ENCODE peak calls at places on chromosomes 16 and 17, in six cellular contexts. One of them, this sample, is unnamed. For H3K27me3, the result is how much of the 10 kb centered on the place peaks cover.

GRCh38 chr17:6435051-6435450 is at the start of gene AIPL1:
- DNase-seq in right lobe of liver: no peak
- DNase-seq in transverse colon: no peak
- DNase-seq in body of pancreas: no peak
- DNase-seq in stomach: no peak
- DNase-seq in endothelial cell of umbilical vein: no peak
- DNase-seq in this sample: no peak

GRCh38 chr17:5931611-5932010 is 138.6 kb upstream of the WSCD1 start:
- DNase-seq in right lobe of liver: no peak
- DNase-seq in transverse colon: peak
- DNase-seq in body of pancreas: no peak
- DNase-seq in stomach: no peak
- DNase-seq in endothelial cell of umbilical vein: no peak
- DNase-seq in this sample: no peak

GRCh38 chr16:58490100-58490499 is 9.8 kb upstream of the NDRG4 start:
- DNase-seq in right lobe of liver: no peak
- DNase-seq in transverse colon: no peak
- DNase-seq in body of pancreas: no peak
- DNase-seq in stomach: no peak
- DNase-seq in endothelial cell of umbilical vein: no peak
- DNase-seq in this sample: no peak

GRCh38 chr16:79599837-79600635 is 501 bp downstream of the MAF start:
- DNase-seq in right lobe of liver: peak
- DNase-seq in transverse colon: no peak
- DNase-seq in body of pancreas: peak
- DNase-seq in stomach: peak
- DNase-seq in endothelial cell of umbilical vein: no peak
- DNase-seq in this sample: peak

GRCh38 chr17:78568494-78569115 is 8.6 kb downstream of the DNAH17 start:
- DNase-seq in right lobe of liver: no peak
- DNase-seq in transverse colon: no peak
- DNase-seq in body of pancreas: no peak
- DNase-seq in stomach: no peak
- DNase-seq in endothelial cell of umbilical vein: no peak
- DNase-seq in this sample: no peak

GRCh38 chr16:16083421-16084156 is 134.2 kb downstream of the ABCC1 start:
- DNase-seq in right lobe of liver: no peak
- DNase-seq in transverse colon: no peak
- DNase-seq in body of pancreas: no peak
- DNase-seq in stomach: no peak
- DNase-seq in endothelial cell of umbilical vein: no peak
- DNase-seq in this sample: no peak

GRCh38 chr17:77696720-77697460 is 261.6 kb upstream of the TNRC6C start:
- DNase-seq in right lobe of liver: peak
- DNase-seq in transverse colon: no peak
- DNase-seq in body of pancreas: no peak
- DNase-seq in stomach: no peak
- DNase-seq in endothelial cell of umbilical vein: no peak
- DNase-seq in this sample: peak

GRCh38 chr16:49782405-49782804 is 73.5 kb downstream of the ZNF423 start:
- DNase-seq in right lobe of liver: no peak
- DNase-seq in transverse colon: no peak
- DNase-seq in body of pancreas: no peak
- DNase-seq in stomach: no peak
- DNase-seq in endothelial cell of umbilical vein: no peak
- DNase-seq in this sample: no peak

GRCh38 chr17:82814834-82815233 is 25.0 kb downstream of the ZNF750 start:
- DNase-seq in right lobe of liver: no peak
- DNase-seq in transverse colon: peak
- DNase-seq in body of pancreas: no peak
- DNase-seq in stomach: no peak
- DNase-seq in endothelial cell of umbilical vein: no peak
- DNase-seq in this sample: no peak

DNA sequence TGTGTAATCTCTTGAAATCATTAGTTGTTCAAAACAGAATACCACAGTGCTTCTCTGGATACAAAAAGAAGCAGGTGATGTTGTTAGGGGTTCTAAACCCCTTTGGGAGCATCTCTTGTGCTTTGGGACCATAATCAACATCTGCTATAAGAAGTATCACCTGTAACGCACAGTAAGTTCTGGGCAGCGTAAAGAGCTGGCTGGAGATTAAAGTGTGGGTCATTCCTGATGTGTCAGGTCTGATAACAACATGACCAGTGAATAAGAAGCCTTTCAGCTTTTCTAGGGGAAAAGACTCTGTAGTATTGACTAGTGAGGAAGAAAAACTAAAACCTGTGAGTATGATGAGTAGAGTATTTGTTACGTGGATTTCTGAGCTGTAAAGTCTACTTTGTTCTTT is 151.4 kb downstream of the TANC2 start:
- DNase-seq in right lobe of liver: no peak
- DNase-seq in transverse colon: no peak
- DNase-seq in body of pancreas: no peak
- DNase-seq in stomach: no peak
- DNase-seq in endothelial cell of umbilical vein: no peak
- DNase-seq in this sample: no peak
- H3K27ac ChIP-seq in right lobe of liver: no peak
- H3K27ac ChIP-seq in transverse colon: no peak
- H3K27ac ChIP-seq in body of pancreas: no peak
- H3K27ac ChIP-seq in stomach: no peak
- H3K27ac ChIP-seq in endothelial cell of umbilical vein: no peak
- H3K27ac ChIP-seq in this sample: no peak

GRCh38 chr17:60300949-60301348 is 91.0 kb downstream of the USP32 start:
- DNase-seq in right lobe of liver: no peak
- DNase-seq in transverse colon: no peak
- DNase-seq in body of pancreas: no peak
- DNase-seq in stomach: no peak
- DNase-seq in endothelial cell of umbilical vein: no peak
- DNase-seq in this sample: no peak

GRCh38 chr17:60301644-60302043 is 90.3 kb downstream of the USP32 start:
- DNase-seq in right lobe of liver: no peak
- DNase-seq in transverse colon: no peak
- DNase-seq in body of pancreas: no peak
- DNase-seq in stomach: no peak
- DNase-seq in endothelial cell of umbilical vein: no peak
- DNase-seq in this sample: no peak

GRCh38 chr17:60297729-60298293 is 94.1 kb downstream of the USP32 start:
- DNase-seq in right lobe of liver: no peak
- DNase-seq in transverse colon: no peak
- DNase-seq in body of pancreas: no peak
- DNase-seq in stomach: no peak
- DNase-seq in endothelial cell of umbilical vein: no peak
- DNase-seq in this sample: no peak

GRCh38 chr17:60303406-60304099 is 88.4 kb downstream of the USP32 start:
- DNase-seq in right lobe of liver: no peak
- DNase-seq in transverse colon: no peak
- DNase-seq in body of pancreas: no peak
- DNase-seq in stomach: no peak
- DNase-seq in endothelial cell of umbilical vein: no peak
- DNase-seq in this sample: no peak

DNA sequence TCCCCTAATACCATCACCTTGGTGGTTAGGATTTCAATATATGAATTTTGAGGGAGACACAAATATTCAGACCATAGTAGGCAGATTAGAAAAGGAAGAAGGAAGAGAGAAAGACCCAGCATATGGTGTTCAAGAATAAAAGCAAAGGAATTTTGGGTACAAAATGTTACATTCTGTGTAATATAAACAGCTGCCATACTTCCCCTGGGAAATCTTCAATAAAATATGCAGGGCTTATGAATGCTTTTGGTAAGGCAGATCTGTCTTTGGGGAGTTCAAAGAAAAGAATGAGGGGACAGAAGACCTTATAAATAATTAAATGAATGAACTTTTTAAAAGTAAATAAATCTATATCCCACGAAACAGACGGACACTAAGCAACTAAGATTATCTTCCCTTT is 91.9 kb downstream of the USP32 start:
- DNase-seq in right lobe of liver: no peak
- DNase-seq in transverse colon: no peak
- DNase-seq in body of pancreas: no peak
- DNase-seq in stomach: no peak
- DNase-seq in endothelial cell of umbilical vein: no peak
- DNase-seq in this sample: no peak
- H3K27me3 ChIP-seq in right lobe of liver: under half
- H3K27me3 ChIP-seq in transverse colon: under half
- H3K27me3 ChIP-seq in body of pancreas: under half
- H3K27me3 ChIP-seq in stomach: under half
- H3K27me3 ChIP-seq in endothelial cell of umbilical vein: under half
- H3K27me3 ChIP-seq in this sample: under half

DNA sequence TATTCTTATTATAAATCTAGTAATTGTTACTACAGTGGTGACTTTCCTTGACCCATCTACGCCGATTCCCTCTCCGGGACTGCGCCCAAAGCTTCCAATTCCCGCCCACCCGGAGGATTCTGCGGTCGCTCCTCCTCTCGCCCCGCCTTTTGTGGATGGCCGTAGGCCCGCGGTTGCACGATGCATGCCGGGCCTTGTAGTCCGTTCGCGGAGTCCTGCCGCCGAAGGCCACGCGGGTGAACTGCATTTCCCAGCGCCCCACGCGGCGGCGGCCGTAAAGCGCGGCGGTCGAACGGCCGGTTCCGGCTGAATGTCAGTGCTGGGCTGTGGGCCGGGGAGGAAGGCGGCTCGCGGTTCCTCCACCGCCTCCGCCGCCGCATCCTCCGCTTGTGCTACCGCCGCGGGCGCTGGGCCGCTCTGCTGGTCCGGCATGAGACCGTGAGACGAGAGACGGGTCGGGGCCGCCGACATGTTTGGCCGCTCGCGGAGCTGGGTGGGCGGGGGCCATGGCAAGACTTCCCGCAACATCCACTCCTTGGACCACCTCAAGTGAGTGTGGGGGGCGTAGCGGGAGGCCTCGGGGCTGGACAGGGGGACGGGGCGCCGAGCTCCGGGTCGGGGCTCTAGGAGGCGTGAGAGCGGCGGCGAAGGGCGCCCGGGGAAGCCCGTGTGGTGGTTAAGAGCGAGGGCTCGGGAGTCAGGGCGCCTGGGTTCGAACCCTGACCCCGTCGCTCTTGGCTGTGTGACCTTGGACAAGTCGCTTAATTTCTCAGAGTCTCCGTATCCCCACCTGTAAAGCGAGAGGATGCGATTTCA is at the start of gene CLEC16A:
- DNase-seq in right lobe of liver: peak
- DNase-seq in transverse colon: peak
- DNase-seq in body of pancreas: peak
- DNase-seq in stomach: peak
- DNase-seq in endothelial cell of umbilical vein: peak
- DNase-seq in this sample: peak
- TF ChIP-seq POLR2A in right lobe of liver: peak
- TF ChIP-seq POLR2A in transverse colon: peak
- TF ChIP-seq POLR2A in body of pancreas: peak
- TF ChIP-seq POLR2A in stomach: no peak
- TF ChIP-seq POLR2A in endothelial cell of umbilical vein: peak
- TF ChIP-seq POLR2A in this sample: peak

GRCh38 chr16:60087530-60087929 is 1353.4 kb upstream of the GOT2 start:
- DNase-seq in right lobe of liver: no peak
- DNase-seq in transverse colon: no peak
- DNase-seq in body of pancreas: no peak
- DNase-seq in stomach: no peak
- DNase-seq in endothelial cell of umbilical vein: no peak
- DNase-seq in this sample: no peak
- H3K27ac ChIP-seq in right lobe of liver: no peak
- H3K27ac ChIP-seq in transverse colon: no peak
- H3K27ac ChIP-seq in body of pancreas: no peak
- H3K27ac ChIP-seq in stomach: no peak
- H3K27ac ChIP-seq in endothelial cell of umbilical vein: no peak
- H3K27ac ChIP-seq in this sample: no peak

DNA sequence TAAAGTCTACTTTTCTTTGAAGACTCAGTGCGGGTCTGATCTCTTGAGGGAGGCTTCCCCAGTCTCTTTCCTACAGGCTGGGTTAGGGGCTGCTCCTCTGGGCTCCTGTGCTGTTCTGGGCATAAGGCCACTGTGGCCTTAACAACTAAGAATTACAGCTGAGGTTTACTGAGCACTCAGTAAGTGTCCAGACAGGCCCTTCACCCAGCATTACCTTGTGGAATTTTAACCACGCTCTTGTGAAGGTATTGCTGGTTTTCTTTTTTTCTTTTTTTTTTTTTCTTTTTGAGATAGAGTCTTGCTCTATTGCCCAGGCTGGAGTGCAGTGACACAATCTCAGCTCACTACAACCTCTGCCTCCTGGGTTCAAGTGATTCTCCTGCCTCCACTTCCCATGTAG is 3.6 kb upstream of the CA4 start:
- DNase-seq in right lobe of liver: no peak
- DNase-seq in transverse colon: no peak
- DNase-seq in body of pancreas: no peak
- DNase-seq in stomach: no peak
- DNase-seq in endothelial cell of umbilical vein: no peak
- DNase-seq in this sample: no peak
- H3K27me3 ChIP-seq in right lobe of liver: under half
- H3K27me3 ChIP-seq in transverse colon: half or more
- H3K27me3 ChIP-seq in body of pancreas: under half
- H3K27me3 ChIP-seq in stomach: half or more
- H3K27me3 ChIP-seq in endothelial cell of umbilical vein: half or more
- H3K27me3 ChIP-seq in this sample: under half

GRCh38 chr16:75559002-75559401 is 3.0 kb upstream of the TMEM231 start:
- DNase-seq in right lobe of liver: no peak
- DNase-seq in transverse colon: no peak
- DNase-seq in body of pancreas: no peak
- DNase-seq in stomach: no peak
- DNase-seq in endothelial cell of umbilical vein: no peak
- DNase-seq in this sample: no peak

GRCh38 chr16:75559564-75560372 is 3.7 kb upstream of the TMEM231 start:
- DNase-seq in right lobe of liver: no peak
- DNase-seq in transverse colon: no peak
- DNase-seq in body of pancreas: no peak
- DNase-seq in stomach: no peak
- DNase-seq in endothelial cell of umbilical vein: no peak
- DNase-seq in this sample: no peak

GRCh38 chr16:75555707-75556512 is at the start of gene TMEM231:
- DNase-seq in right lobe of liver: peak
- DNase-seq in transverse colon: peak
- DNase-seq in body of pancreas: peak
- DNase-seq in stomach: peak
- DNase-seq in endothelial cell of umbilical vein: peak
- DNase-seq in this sample: peak

GRCh38 chr16:75552951-75553350 is 3.1 kb downstream of the TMEM231 start:
- DNase-seq in right lobe of liver: no peak
- DNase-seq in transverse colon: no peak
- DNase-seq in body of pancreas: no peak
- DNase-seq in stomach: no peak
- DNase-seq in endothelial cell of umbilical vein: peak
- DNase-seq in this sample: no peak

DNA sequence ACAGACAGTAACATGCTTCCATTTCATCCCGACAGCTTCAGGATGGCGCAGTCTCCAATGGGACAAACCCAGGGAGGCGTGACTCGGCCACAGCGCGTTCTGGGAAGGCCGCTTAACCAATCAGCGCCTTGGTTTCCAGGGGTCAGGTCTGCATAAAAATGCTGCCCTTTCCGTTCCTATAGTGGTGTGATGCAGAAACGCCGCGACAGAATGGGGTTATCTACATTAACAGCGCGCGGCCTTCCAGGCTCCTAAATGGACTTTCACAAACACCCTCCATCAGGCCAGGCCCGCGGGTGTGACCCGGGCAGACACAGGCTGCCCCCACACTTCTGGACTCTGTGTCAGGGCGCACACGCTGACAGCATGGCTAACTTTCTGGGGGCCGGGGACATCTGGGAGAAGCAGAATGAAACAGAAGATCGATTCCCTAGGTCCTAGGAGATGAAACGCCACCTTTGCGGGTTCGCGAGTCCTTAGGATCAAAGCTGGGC is 792 bp downstream of the TMEM231 start:
- DNase-seq in right lobe of liver: peak
- DNase-seq in transverse colon: peak
- DNase-seq in body of pancreas: peak
- DNase-seq in stomach: peak
- DNase-seq in endothelial cell of umbilical vein: peak
- DNase-seq in this sample: peak
- TF ChIP-seq POLR2A in right lobe of liver: no peak
- TF ChIP-seq POLR2A in transverse colon: no peak
- TF ChIP-seq POLR2A in body of pancreas: no peak
- TF ChIP-seq POLR2A in stomach: no peak
- TF ChIP-seq POLR2A in endothelial cell of umbilical vein: no peak
- TF ChIP-seq POLR2A in this sample: peak